ENCODE peak calls at places on chromosomes 3 and 15, in six cellular contexts. G is H9, H is H1, Z is mesendoderm, P is neuronal stem cell, R is IMR-90. J is an unnamed sample.

GRCh38 chr15:67195305-67195704 is 59.2 kb downstream of the AAGAB start:
- DNase-seq in R (no peak), H (no peak), Z (no peak), G (no peak), P (no peak), J (no peak)

GRCh38 chr3:142973217-142974009 is 9.9 kb upstream of the PAQR9 start:
- DNase-seq in H (no peak), Z (no peak), G (no peak), P (no peak), R (no peak), J (no peak)

GRCh38 chr15:44144193-44144592 is 50.9 kb downstream of the FRMD5 start:
- DNase-seq in P (no peak), H (no peak), G (no peak), R (no peak), Z (no peak), J (no peak)

GRCh38 chr15:29616512-29616911 is 205.8 kb downstream of the TJP1 start:
- DNase-seq in H (no peak), P (no peak), G (no peak), R (peak), Z (no peak), J (peak)

GRCh38 chr3:62169871-62170660 is 203.3 kb downstream of the FEZF2 start:
- DNase-seq in G (no peak), R (peak), Z (peak), P (no peak), H (no peak), J (no peak)

GRCh38 chr3:103158183-103158582 is 723.4 kb downstream of the ZPLD1 start:
- DNase-seq in H (no peak), R (no peak), G (peak), P (no peak), Z (peak), J (no peak)

GRCh38 chr15:98896802-98897732 is 110.5 kb downstream of the PGPEP1L start:
- DNase-seq in R (peak), Z (peak), H (no peak), P (no peak), G (no peak), J (peak)

GRCh38 chr3:99545941-99546580 is 92.3 kb upstream of the COL8A1 start:
- DNase-seq in H (no peak), R (peak), G (no peak), Z (no peak), P (no peak), J (peak)

GRCh38 chr15:51524376-51524775 is 98.2 kb downstream of the DMXL2 start:
- DNase-seq in P (no peak), H (no peak), G (no peak), R (no peak), Z (no peak), J (no peak)

GRCh38 chr3:110758208-110758607 is 313.4 kb upstream of the NECTIN3 start:
- DNase-seq in Z (no peak), R (peak), H (no peak), P (no peak), G (no peak), J (no peak)

GRCh38 chr3:2615080-2615479 is 495.1 kb downstream of the IL5RA start:
- DNase-seq in P (no peak), H (no peak), R (no peak), G (no peak), Z (no peak), J (no peak)

GRCh38 chr15:92011611-92012367 is 158.3 kb downstream of the SLCO3A1 start:
- DNase-seq in Z (peak), G (peak), H (peak), R (no peak), P (no peak), J (no peak)

GRCh38 chr15:23372284-23372683 is 17.7 kb downstream of the GOLGA8S start:
- DNase-seq in R (no peak), G (no peak), Z (peak), H (no peak), P (no peak), J (peak)

GRCh38 chr3:108487439-108487838 is 23.0 kb downstream of the MYH15 start:
- DNase-seq in P (no peak), Z (no peak), H (no peak), R (no peak), G (no peak), J (no peak)

GRCh38 chr3:18046131-18046530 is 303.7 kb upstream of the TBC1D5 start:
- DNase-seq in G (no peak), P (no peak), R (no peak), Z (no peak), H (no peak), J (no peak)

GRCh38 chr3:149784064-149784704 is 8.2 kb downstream of the ANKUB1 start:
- DNase-seq in P (no peak), R (peak), H (no peak), G (no peak), Z (peak), J (peak)

GRCh38 chr3:78941587-78941986 is 826.2 kb downstream of the ROBO1 start:
- DNase-seq in G (no peak), R (peak), Z (no peak), H (no peak), P (no peak), J (peak)

GRCh38 chr15:101052031-101052620 is 133.0 kb downstream of the LRRK1 start:
- DNase-seq in H (no peak), Z (no peak), P (no peak), R (no peak), G (no peak), J (no peak)

GRCh38 chr3:151106311-151106710 is 20.8 kb downstream of the MED12L start:
- DNase-seq in R (no peak), H (no peak), P (no peak), Z (peak), G (no peak), J (no peak)

GRCh38 chr3:113266738-113267137 is 55.4 kb downstream of the BOC start:
- DNase-seq in H (no peak), Z (no peak), G (no peak), P (no peak), R (no peak), J (no peak)

GRCh38 chr3:46010519-46011113 is 15.0 kb upstream of the FYCO1 start:
- DNase-seq in G (no peak), R (no peak), H (no peak), P (no peak), Z (no peak), J (no peak)

GRCh38 chr3:182713743-182714517 is 79.4 kb upstream of the ATP11B start:
- DNase-seq in P (no peak), H (no peak), Z (peak), R (peak), G (no peak), J (peak)

GRCh38 chr15:63908986-63909385 is 75.2 kb upstream of the HERC1 start:
- DNase-seq in H (no peak), G (no peak), P (no peak), Z (no peak), R (peak), J (no peak)

GRCh38 chr3:114442251-114442650 is 148.4 kb downstream of the TIGIT start:
- DNase-seq in H (no peak), Z (no peak), P (no peak), R (peak), G (no peak), J (peak)

GRCh38 chr3:178062126-178062525 is 474.1 kb upstream of the KCNMB2 start:
- DNase-seq in Z (no peak), G (no peak), H (no peak), P (no peak), R (no peak), J (no peak)

GRCh38 chr3:120102232-120102631 is 8.0 kb upstream of the GSK3B start:
- DNase-seq in H (no peak), R (no peak), Z (no peak), P (no peak), G (no peak), J (no peak)

GRCh38 chr15:33442449-33442848 is 131.7 kb downstream of the RYR3 start:
- DNase-seq in R (no peak), G (no peak), P (no peak), H (no peak), Z (no peak), J (no peak)

GRCh38 chr15:38028869-38029268 is 94.4 kb downstream of the TMCO5A start:
- DNase-seq in R (peak), Z (no peak), G (no peak), P (no peak), H (no peak), J (no peak)

GRCh38 chr15:36688310-36689102 is 109.1 kb downstream of the CDIN1 start:
- DNase-seq in H (no peak), P (no peak), G (no peak), Z (no peak), R (peak), J (peak)
- H2BK15ac ChIP-seq in H (no peak), P (no peak), G (no peak), Z (no peak), R (no peak), J (no peak)

GRCh38 chr15:72379856-72380255 is 4.0 kb upstream of the HEXA start:
- DNase-seq in R (no peak), G (no peak), Z (no peak), P (no peak), H (no peak), J (no peak)
- H2BK15ac ChIP-seq in R (no peak), G (no peak), Z (no peak), P (no peak), H (no peak), J (no peak)

GRCh38 chr3:22996926-22997600 is 206.1 kb upstream of the UBE2E2 start:
- DNase-seq in R (no peak), Z (peak), H (no peak), G (no peak), P (no peak), J (no peak)
- H2BK15ac ChIP-seq in R (no peak), Z (no peak), H (no peak), G (no peak), P (no peak), J (no peak)

GRCh38 chr3:186352369-186352768 is 9.7 kb downstream of the DGKG start:
- DNase-seq in H (no peak), P (no peak), G (no peak), Z (no peak), R (no peak), J (no peak)

GRCh38 chr3:186354100-186354499 is 7.9 kb downstream of the DGKG start:
- DNase-seq in R (no peak), H (no peak), G (no peak), P (no peak), Z (peak), J (peak)

GRCh38 chr3:186360779-186361178 is 1.3 kb downstream of the DGKG start:
- DNase-seq in H (no peak), Z (peak), G (peak), R (no peak), P (peak), J (no peak)

GRCh38 chr3:186359078-186359477 is 3.0 kb downstream of the DGKG start:
- DNase-seq in R (no peak), P (no peak), Z (no peak), H (no peak), G (no peak), J (no peak)

GRCh38 chr3:186356152-186356551 is 5.9 kb downstream of the DGKG start:
- DNase-seq in R (no peak), G (no peak), H (no peak), Z (no peak), P (no peak), J (no peak)
- H2BK15ac ChIP-seq in R (no peak), G (no peak), H (no peak), Z (no peak), P (no peak), J (no peak)

GRCh38 chr3:195025881-195026200 is 245.1 kb downstream of the XXYLT1 start:
- DNase-seq in G (no peak), H (no peak), R (no peak), Z (no peak), P (no peak), J (no peak)

GRCh38 chr3:195021674-195022073 is 249.3 kb downstream of the XXYLT1 start:
- DNase-seq in R (no peak), G (no peak), P (no peak), H (no peak), Z (no peak), J (no peak)

GRCh38 chr3:195025056-195025880 is 245.7 kb downstream of the XXYLT1 start:
- DNase-seq in P (no peak), Z (no peak), R (no peak), G (no peak), H (no peak), J (no peak)

GRCh38 chr3:195023989-195024388 is 247.0 kb downstream of the XXYLT1 start:
- DNase-seq in G (no peak), R (no peak), P (no peak), H (no peak), Z (no peak), J (no peak)

GRCh38 chr3:195023576-195023975 is 247.4 kb downstream of the XXYLT1 start:
- DNase-seq in H (no peak), P (no peak), G (no peak), R (no peak), Z (no peak), J (no peak)
- H2BK15ac ChIP-seq in H (no peak), P (no peak), G (no peak), R (no peak), Z (no peak), J (no peak)

DNA sequence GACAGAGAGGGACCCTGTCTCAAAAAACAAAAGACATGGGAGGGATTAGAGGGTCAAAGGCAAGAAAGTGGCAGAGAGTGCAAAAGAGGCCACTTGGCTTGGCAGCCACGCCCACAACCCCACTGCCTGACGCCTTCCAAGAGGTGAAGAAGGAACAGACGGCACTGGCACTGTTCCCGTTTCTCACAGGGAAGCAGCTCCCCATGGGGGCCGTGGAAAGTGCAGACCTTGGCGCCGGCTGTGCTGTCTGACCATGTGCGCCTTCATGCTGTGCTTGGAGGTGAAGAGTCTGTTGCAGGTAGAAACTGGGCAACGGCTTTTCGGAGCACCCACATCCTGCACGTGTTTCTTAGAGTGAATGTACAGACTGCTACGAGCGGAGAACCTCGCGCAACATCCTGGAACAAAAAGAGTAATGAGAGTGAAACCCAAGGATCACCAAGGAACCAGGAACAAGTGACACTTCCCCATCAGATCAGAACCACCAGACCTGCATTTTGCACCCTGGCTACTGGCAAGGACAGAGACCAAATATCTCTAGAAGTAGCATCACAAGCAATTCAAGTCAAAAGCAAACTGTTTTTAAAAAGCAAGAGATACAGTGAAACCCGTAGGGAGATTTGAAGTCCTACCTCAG is 9.6 kb downstream of the ZXDC start:
- DNase-seq in H (no peak), Z (no peak), R (no peak), P (no peak), G (no peak), J (no peak)
- H2BK15ac ChIP-seq in H (no peak), Z (no peak), R (no peak), P (no peak), G (no peak), J (no peak)

J was measured in mesenchymal stem cell.